ENCODE peak calls at places on chromosomes 13 and 19, in four cellular contexts. B is ELF-1, P is stromal cell of bone marrow, Y is choroid plexus epithelial cell. M is an unnamed sample.

GRCh38 chr19:54662730-54663129 is at the start of gene LILRB4:
- DNase-seq in B (no peak), P (no peak), Y (no peak), M (no peak)

GRCh38 chr19:33444238-33444992 is 70.9 kb downstream of the CEBPG start:
- DNase-seq in B (no peak), P (no peak), Y (no peak), M (no peak)

GRCh38 chr13:46905249-46905648 is 8.4 kb upstream of the HTR2A start:
- DNase-seq in B (no peak), P (no peak), Y (peak; percentile 58), M (no peak)

GRCh38 chr13:73110814-73111213 is 52.0 kb downstream of the KLF5 start:
- DNase-seq in B (no peak), P (peak; percentile 4), Y (no peak), M (no peak)

GRCh38 chr19:16594681-16595091 is 22.5 kb upstream of the SLC35E1 start:
- DNase-seq in B (no peak), P (no peak), Y (no peak), M (no peak)

GRCh38 chr19:20124879-20125278 is 42.1 kb upstream of the ZNF486 start:
- DNase-seq in B (no peak), P (no peak), Y (no peak), M (no peak)

GRCh38 chr13:105291987-105292386 is 1243.5 kb downstream of the EFNB2 start:
- DNase-seq in B (no peak), P (no peak), Y (no peak), M (no peak)

GRCh38 chr19:39917561-39918182 is 16.8 kb downstream of the FCGBP start:
- DNase-seq in B (no peak), P (no peak), Y (no peak), M (no peak)

GRCh38 chr13:91722267-91722884 is 324.0 kb downstream of the GPC5 start:
- DNase-seq in B (no peak), P (peak; percentile 3), Y (peak; percentile 52), M (no peak)

M was measured in activated T-helper 2 cell treated with anti-CD3 and anti-CD28 coated beads, Interferon-gamma antibody, Interleukin-2, Interleukin-4, amounts not matched to agents 10 μg/mL and 5 μg/mL and 100 μg/mL, durations not matched to agents 14 hours and 24 hours and 36 hours.